ENCODE peak calls at places on chromosomes 7 and 10, in eight cellular contexts. O is right lobe of liver, B is H1, V is fibroblast of mammary gland, Q is left lung, A is AG10803, X is BJ, K is Peyer's patch. D is an unnamed sample.

GRCh38 chr7:75795831-75796285 is 17.7 kb downstream of the CCL24 start:
- DNase-seq in B (no peak), V (no peak), O (peak; percentile 60), X (no peak), A (no peak), K (peak; percentile 63), Q (no peak), D (no peak)

GRCh38 chr7:12635830-12636229 is 51.6 kb upstream of the ARL4A start:
- DNase-seq in X (no peak), O (no peak), B (no peak), K (no peak), A (no peak), V (no peak), Q (no peak), D (peak; percentile 7)

GRCh38 chr7:94190599-94191061 is 186.5 kb upstream of the BET1 start:
- DNase-seq in V (peak; percentile 98), O (no peak), K (no peak), B (no peak), Q (no peak), X (peak; percentile 88), A (peak; percentile 97), D (no peak)

GRCh38 chr10:6114758-6115410 is 26.1 kb downstream of the RBM17 start:
- DNase-seq in X (peak; percentile 57), K (peak; percentile 67), A (peak; percentile 85), V (peak; percentile 93), Q (no peak), O (no peak), B (no peak), D (no peak)

GRCh38 chr10:73867126-73867807 is 7.1 kb downstream of the CAMK2G start:
- DNase-seq in Q (no peak), V (no peak), B (no peak), O (no peak), K (no peak), X (no peak), A (no peak), D (no peak)

GRCh38 chr10:73553316-73553715 is 37.8 kb downstream of the USP54 start:
- DNase-seq in B (no peak), V (no peak), A (no peak), X (no peak), K (no peak), Q (no peak), O (no peak), D (no peak)

GRCh38 chr7:16646427-16647081 is 573 bp downstream of the BZW2 start:
- DNase-seq in V (no peak), O (no peak), A (no peak), X (no peak), B (no peak), K (no peak), Q (no peak), D (peak; percentile 37)

GRCh38 chr7:94396044-94396443 is 1.3 kb downstream of the COL1A2 start:
- DNase-seq in V (peak; percentile 89), A (peak; percentile 85), X (no peak), Q (no peak), B (no peak), K (no peak), O (no peak), D (no peak)

GRCh38 chr7:12089951-12090756 is 120.9 kb upstream of the TMEM106B start:
- DNase-seq in O (no peak), K (no peak), V (no peak), B (no peak), X (no peak), A (no peak), Q (peak; percentile 30), D (no peak)

GRCh38 chr10:1515780-1516491 is 221.4 kb downstream of the ADARB2 start:
- DNase-seq in K (peak; percentile 24), Q (no peak), B (no peak), A (no peak), O (no peak), V (no peak), X (no peak), D (no peak)

GRCh38 chr10:7202804-7203203 is 208.0 kb downstream of the SFMBT2 start:
- DNase-seq in O (no peak), V (no peak), X (no peak), B (no peak), K (no peak), Q (no peak), A (no peak), D (no peak)

GRCh38 chr7:43658718-43659548 is 70.4 kb downstream of the COA1 start:
- DNase-seq in V (peak; percentile 88), O (no peak), B (no peak), X (peak; percentile 88), K (no peak), A (peak; percentile 94), Q (no peak), D (no peak)

GRCh38 chr10:48242160-48242904 is 32.2 kb downstream of the FRMPD2 start:
- DNase-seq in O (no peak), A (no peak), K (no peak), V (no peak), B (no peak), Q (no peak), X (no peak), D (no peak)
- TF ChIP-seq CTCF in O (no peak), A (no peak), K (no peak), V (no peak), B (no peak), Q (no peak), X (no peak), D (no peak)

GRCh38 chr10:82150123-82150900 is 275.3 kb downstream of the NRG3 start:
- DNase-seq in K (no peak), A (no peak), X (no peak), Q (peak; percentile 68), V (peak; percentile 27), O (peak; percentile 59), B (peak; percentile 83), D (peak; percentile 5)
- TF ChIP-seq CTCF in K (no peak), A (no peak), X (peak; percentile 15), Q (no peak), V (peak; percentile 33), O (peak; percentile 42), B (peak; percentile 94), D (no peak)

DNA sequence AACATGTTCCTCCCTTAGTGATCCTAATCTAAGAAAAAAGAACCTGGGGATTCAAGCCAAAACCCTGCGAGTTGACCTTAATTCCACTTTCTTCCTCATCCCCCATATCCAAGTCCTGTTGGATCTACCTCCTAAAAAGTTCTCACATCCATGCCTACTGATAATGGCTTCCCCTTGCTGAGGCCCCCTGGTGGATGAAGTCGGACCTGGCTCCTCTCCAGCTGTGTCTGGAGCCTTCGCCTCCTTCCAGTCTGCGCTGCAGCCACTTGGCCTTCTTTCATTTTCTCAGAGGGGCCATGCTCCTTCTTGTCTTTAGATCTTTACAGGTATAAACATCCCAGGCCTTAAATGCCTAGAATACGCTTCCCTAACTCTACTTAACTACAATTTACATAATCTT is 8.1 kb downstream of the PDE1C start:
- DNase-seq in X (no peak), A (no peak), V (peak; percentile 29), K (peak; percentile 67), Q (peak; percentile 60), O (no peak), B (no peak), D (peak; percentile 37)
- TF ChIP-seq CTCF in X (peak; percentile 48), A (peak; percentile 42), V (peak; percentile 37), K (no peak), Q (peak; percentile 56), O (no peak), B (peak; percentile 82), D (peak; percentile 52)

DNA sequence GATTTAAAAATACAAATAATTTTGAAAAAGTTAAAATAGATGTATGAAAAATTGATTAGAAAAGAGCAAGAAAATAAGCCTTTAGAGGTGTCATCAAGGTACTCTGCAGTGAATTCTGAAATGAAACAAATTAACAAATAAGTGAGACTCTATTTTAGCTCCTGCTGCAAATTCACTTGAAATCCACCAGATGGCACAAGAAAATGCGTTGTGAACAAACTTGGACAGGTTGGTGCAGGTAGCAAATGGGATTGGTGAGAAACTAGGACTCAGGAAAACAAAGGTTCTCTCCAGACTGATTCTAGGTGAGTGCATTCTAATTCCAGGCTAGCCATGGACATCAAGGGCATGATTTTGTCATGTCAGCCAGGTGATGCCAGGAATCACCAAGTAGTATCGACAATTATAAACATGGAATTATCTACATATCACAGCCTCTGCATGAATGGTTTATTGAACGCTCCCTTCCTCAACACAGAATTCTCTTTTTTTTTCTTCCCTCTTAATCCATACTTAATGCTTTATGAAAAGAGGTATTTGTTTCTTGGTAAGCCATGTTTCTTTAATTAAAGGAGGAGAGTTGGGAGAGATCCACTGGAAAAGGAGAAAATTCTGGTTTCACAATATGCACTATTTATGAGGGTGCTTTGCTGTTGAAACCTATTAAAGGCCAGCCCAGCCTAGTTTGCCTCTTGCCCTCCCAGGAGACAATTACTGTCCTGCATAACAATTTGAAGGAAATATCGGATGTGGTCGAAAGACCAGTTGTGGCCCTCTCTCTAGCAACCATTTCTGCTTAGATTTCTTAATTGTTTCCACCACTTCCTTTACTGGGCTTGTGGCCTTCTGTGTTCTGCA is 118.1 kb downstream of the ZNF365 start:
- DNase-seq in O (no peak), B (no peak), K (no peak), A (peak; percentile 93), X (peak; percentile 49), Q (no peak), V (peak; percentile 74), D (peak; percentile 45)
- TF ChIP-seq CTCF in O (peak; percentile 38), B (no peak), K (peak; percentile 42), A (peak; percentile 69), X (peak; percentile 64), Q (peak; percentile 27), V (peak; percentile 74), D (peak; percentile 58)

GRCh38 chr7:129865932-129866214 is 86.9 kb downstream of the UBE2H start:
- DNase-seq in Q (no peak), K (no peak), A (no peak), O (no peak), V (no peak), B (no peak), X (no peak), D (no peak)

GRCh38 chr7:129862672-129863071 is 90.1 kb downstream of the UBE2H start:
- DNase-seq in A (no peak), O (no peak), Q (no peak), X (no peak), B (no peak), V (no peak), K (no peak), D (no peak)

GRCh38 chr7:129864042-129864441 is 88.7 kb downstream of the UBE2H start:
- DNase-seq in A (peak; percentile 86), X (no peak), V (peak; percentile 37), B (no peak), O (no peak), Q (no peak), K (no peak), D (no peak)

GRCh38 chr7:129866251-129866650 is 86.5 kb downstream of the UBE2H start:
- DNase-seq in A (no peak), K (no peak), O (no peak), V (no peak), X (no peak), Q (no peak), B (no peak), D (no peak)

GRCh38 chr7:129865093-129865931 is 87.4 kb downstream of the UBE2H start:
- DNase-seq in B (no peak), O (no peak), K (no peak), A (peak; percentile 47), X (no peak), V (no peak), Q (no peak), D (no peak)
- TF ChIP-seq CTCF in B (no peak), O (no peak), K (no peak), A (no peak), X (no peak), V (no peak), Q (no peak), D (no peak)

DNA sequence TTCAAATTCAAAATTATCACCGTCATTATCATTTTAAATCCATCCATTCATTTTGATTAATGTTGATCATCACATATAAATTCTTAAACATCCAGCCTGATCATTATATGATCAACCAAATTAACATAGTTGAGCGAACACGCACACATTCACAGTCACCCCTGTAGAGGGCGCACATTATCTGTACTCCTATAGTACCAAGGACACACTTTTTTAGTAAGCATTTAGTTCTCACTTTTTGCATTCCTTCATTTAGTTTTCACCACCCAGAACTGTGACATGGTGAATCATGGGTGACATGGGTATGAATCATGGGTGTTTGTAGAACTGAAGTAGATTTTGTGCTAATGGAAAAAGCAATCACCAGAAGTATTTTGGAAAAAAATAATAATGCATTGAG is 26.0 kb upstream of the ZNF735 start:
- DNase-seq in A (no peak), X (no peak), O (no peak), K (no peak), V (peak; percentile 12), B (no peak), Q (no peak), D (no peak)
- TF ChIP-seq CTCF in A (no peak), X (peak; percentile 14), O (peak; percentile 22), K (no peak), V (peak; percentile 25), B (no peak), Q (no peak), D (no peak)

D was measured in GM20000.